ENCODE peak calls at places on chromosomes 7 and 10, in ten cellular contexts. X is GM23248; B is heart right ventricle; P is endothelial cell of umbilical vein; S is pancreas; U is neuronal stem cell; O is CD8-positive, alpha-beta T cell; C is cardiac muscle cell; L is CD4-positive, alpha-beta memory T cell; V is gastrocnemius medialis. K is an unnamed sample.

GRCh38 chr10:35409094-35409582 is 72.8 kb downstream of the CCNY start:
- DNase-seq in O (no peak), V (peak; percentile 80), B (no peak), L (no peak), U (no peak), S (no peak), P (peak; percentile 77), C (no peak), X (peak; percentile 92), K (no peak)

GRCh38 chr10:110443239-110444008 is 54.3 kb upstream of the DUSP5 start:
- DNase-seq in B (no peak), O (no peak), C (no peak), P (no peak), L (no peak), U (no peak), X (no peak), V (no peak), S (no peak), K (no peak)

GRCh38 chr7:84232653-84233052 is 38.1 kb upstream of the SEMA3A start:
- DNase-seq in P (no peak), C (no peak), V (no peak), O (no peak), L (no peak), X (peak; percentile 62), S (no peak), B (no peak), U (no peak), K (no peak)

GRCh38 chr7:142556745-142557144 is 192.5 kb upstream of the PRSS1 start:
- DNase-seq in S (no peak), L (peak; percentile 36), U (no peak), O (no peak), X (peak; percentile 98), B (peak; percentile 14), V (peak; percentile 60), P (peak; percentile 91), C (peak; percentile 14), K (no peak)

GRCh38 chr7:54813398-54813797 is 54.4 kb upstream of the SEC61G start:
- DNase-seq in L (no peak), C (no peak), O (no peak), V (no peak), S (no peak), X (no peak), P (no peak), U (no peak), B (no peak), K (no peak)

GRCh38 chr10:86671985-86672710 is 3.8 kb downstream of the LDB3 start:
- DNase-seq in X (no peak), P (no peak), U (no peak), V (peak; percentile 43), L (peak; percentile 13), C (peak; percentile 92), B (peak; percentile 79), S (no peak), O (no peak), K (no peak)

GRCh38 chr7:127886248-127886647 is 145.0 kb downstream of the LRRC4 start:
- DNase-seq in S (no peak), V (no peak), B (no peak), X (peak; percentile 64), O (no peak), C (no peak), L (no peak), U (no peak), P (no peak), K (no peak)

GRCh38 chr7:47953822-47954221 is 5.6 kb upstream of the PKD1L1 start:
- DNase-seq in C (no peak), P (no peak), S (no peak), X (no peak), L (no peak), V (no peak), O (no peak), B (no peak), U (no peak), K (no peak)

GRCh38 chr10:3220853-3221252 is 48.3 kb upstream of the PITRM1 start:
- DNase-seq in B (no peak), O (no peak), U (no peak), S (no peak), L (no peak), X (peak; percentile 75), V (no peak), P (no peak), C (no peak), K (no peak)

GRCh38 chr7:140161047-140161446 is 15.7 kb downstream of the KDM7A start:
- DNase-seq in B (no peak), C (no peak), L (no peak), S (no peak), P (no peak), O (no peak), U (no peak), V (no peak), X (no peak), K (no peak)

GRCh38 chr7:40580776-40581175 is 446.0 kb downstream of the SUGCT start:
- DNase-seq in V (no peak), C (no peak), X (no peak), L (no peak), B (no peak), O (no peak), U (no peak), S (no peak), P (no peak), K (no peak)

GRCh38 chr7:75595766-75596165 is 103.6 kb downstream of the SPDYE5 start:
- DNase-seq in O (no peak), C (no peak), U (no peak), P (no peak), B (no peak), S (peak; percentile 15), V (no peak), L (no peak), X (no peak), K (no peak)
- H3K4me1 ChIP-seq in O (no peaks in the 10 kb centered on the region), C (no peaks in the 10 kb centered on the region), U (peaks cover 9% of the 10 kb centered on the region), P (peaks cover 30% of the 10 kb centered on the region), B (peaks cover 31% of the 10 kb centered on the region), S (no peaks in the 10 kb centered on the region), V (peaks cover 9% of the 10 kb centered on the region), L (peaks cover 4% of the 10 kb centered on the region), X (peaks cover 10% of the 10 kb centered on the region), K (no peaks in the 10 kb centered on the region)

GRCh38 chr10:124996854-124997215 is 54.9 kb downstream of the ZRANB1 start:
- DNase-seq in O (no peak), C (no peak), S (no peak), B (no peak), P (no peak), V (no peak), X (no peak), U (no peak), L (no peak), K (no peak)
- H3K36me3 ChIP-seq in O (no peaks in the 10 kb centered on the region), C (peaks cover 46% of the 10 kb centered on the region), S (peaks cover 8% of the 10 kb centered on the region), B (no peaks in the 10 kb centered on the region), P (peaks cover 28% of the 10 kb centered on the region), V (no peaks in the 10 kb centered on the region), X (peaks cover 25% of the 10 kb centered on the region), U (peaks cover 99% of the 10 kb centered on the region), L (no peaks in the 10 kb centered on the region), K (no peaks in the 10 kb centered on the region)

DNA sequence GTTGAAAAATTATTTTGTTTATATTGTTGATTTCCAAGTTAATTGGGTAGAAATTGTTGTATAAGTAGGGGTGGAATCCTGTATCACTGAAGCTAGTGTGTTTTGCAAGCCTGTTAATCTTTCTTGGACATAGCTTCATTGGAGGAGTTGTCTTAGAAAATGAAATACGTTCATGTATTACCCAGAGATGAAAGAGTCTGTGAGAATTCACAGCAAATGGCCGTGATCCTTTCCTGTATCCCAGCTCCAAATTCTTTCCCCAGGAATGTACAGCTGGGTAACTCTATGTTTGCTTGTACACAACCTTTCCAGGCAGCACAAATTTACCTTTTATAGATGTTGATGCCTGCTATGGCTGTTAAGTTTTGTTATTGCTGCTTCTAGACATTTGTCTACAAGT is 18.7 kb downstream of the MYPN start:
- DNase-seq in L (no peak), P (no peak), O (no peak), X (no peak), V (no peak), S (no peak), C (no peak), U (no peak), B (no peak), K (no peak)
- H3K27ac ChIP-seq in L (no peak overlapping the region), P (no peak overlapping the region), O (no peak overlapping the region), X (no peak overlapping the region), V (peak overlapping the region; percentile 9), S (no peak overlapping the region), C (no peak overlapping the region), U (no peak overlapping the region), B (no peak overlapping the region), K (no peak overlapping the region)

DNA sequence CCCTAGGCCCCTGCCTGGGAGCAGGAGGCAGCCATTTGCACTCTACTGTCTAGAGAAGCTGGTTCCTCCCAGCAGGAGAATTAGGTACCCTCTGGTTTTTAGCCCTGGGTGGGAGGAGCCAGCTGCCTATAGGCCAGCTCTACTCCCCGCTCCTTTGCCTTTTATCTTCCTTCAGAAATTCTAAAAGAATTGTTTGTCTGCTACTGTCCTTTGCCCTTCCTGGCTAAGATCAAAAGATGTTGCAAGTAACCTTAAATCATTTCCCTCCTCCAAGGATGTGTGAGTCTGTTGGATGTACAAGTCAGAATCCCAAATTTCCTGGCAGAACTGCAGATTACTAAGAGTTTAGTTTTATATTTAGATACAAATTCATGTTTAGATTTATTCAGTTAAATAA is 30.2 kb upstream of the SH2D4B start:
- DNase-seq in O (no peak), L (no peak), U (no peak), C (no peak), P (no peak), X (peak; percentile 20), B (no peak), S (no peak), V (no peak), K (no peak)
- H3K4me1 ChIP-seq in O (peaks cover 53% of the 10 kb centered on the region), L (peaks cover 44% of the 10 kb centered on the region), U (peaks cover 17% of the 10 kb centered on the region), C (peaks cover 10% of the 10 kb centered on the region), P (peaks cover 86% of the 10 kb centered on the region), X (peaks cover 25% of the 10 kb centered on the region), B (peaks cover 88% of the 10 kb centered on the region), S (peaks cover 7% of the 10 kb centered on the region), V (peaks cover 19% of the 10 kb centered on the region), K (peaks cover 37% of the 10 kb centered on the region)

DNA sequence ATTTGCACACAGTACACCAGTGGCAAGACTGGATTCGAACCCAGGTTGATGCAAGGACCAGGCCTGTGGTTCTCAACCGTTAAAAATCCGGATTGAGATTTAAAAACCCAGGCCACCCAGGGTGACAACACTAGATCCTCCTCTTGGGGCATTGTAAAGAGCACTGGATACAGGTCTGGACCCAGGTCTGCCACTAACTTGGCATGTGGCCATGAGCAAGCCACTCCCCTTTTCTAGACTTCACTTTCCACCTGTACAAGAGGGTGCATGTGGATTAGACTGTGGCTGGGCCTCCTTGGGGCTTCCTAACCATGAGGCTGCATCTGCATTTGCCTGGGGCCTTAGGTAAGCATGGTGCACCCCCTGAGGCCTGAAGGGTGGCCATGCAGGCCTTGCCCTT is 21.7 kb upstream of the SLC29A3 start:
- DNase-seq in U (no peak), B (no peak), V (no peak), S (peak; percentile 35), C (no peak), O (no peak), P (no peak), X (no peak), L (no peak), K (no peak)
- H3K36me3 ChIP-seq in U (no peaks in the 10 kb centered on the region), B (peaks cover 7% of the 10 kb centered on the region), V (no peaks in the 10 kb centered on the region), S (no peaks in the 10 kb centered on the region), C (peaks cover 66% of the 10 kb centered on the region), O (no peaks in the 10 kb centered on the region), P (no peaks in the 10 kb centered on the region), X (no peaks in the 10 kb centered on the region), L (no peaks in the 10 kb centered on the region), K (no peaks in the 10 kb centered on the region)